ENCODE peak calls at places on chromosomes 11 and 22, in ten cellular contexts. G is RPMI8226; W is erythroblast; I is anterior cingulate cortex; O is AG09319; T is AG08395; E is posterior cingulate gyrus; C is stimulated activated naive CD8-positive, alpha-beta T cell treated with anti-CD3 and anti-CD28 coated beads, Interleukin-15, Interleukin-2, amounts not matched to agents 100 U/mL and 50 U/mL, for 24 hours; Y is iris pigment epithelial cell; F is DMS153. Z is an unnamed sample.
A peak's percentile ranks its signal among the peaks of the same experiment; 100 is the strongest.

GRCh38 chr22:24060375-24060788 is 49.3 kb downstream of the CABIN1 start:
- DNase-seq in T (peak; percentile 96), G (no peak), O (peak; percentile 86), E (no peak), F (peak; percentile 64), C (no peak), Y (peak; percentile 99), W (no peak), I (no peak), Z (peak; percentile 97)

GRCh38 chr11:102940714-102941588 is 14.6 kb downstream of the MMP13 start:
- DNase-seq in Y (peak; percentile 64), E (no peak), I (no peak), C (peak; percentile 25), F (peak; percentile 60), O (no peak), W (peak; percentile 55), G (peak; percentile 68), T (peak; percentile 78), Z (peak; percentile 82)

GRCh38 chr11:59659981-59660380 is 8.9 kb downstream of the PATL1 start:
- DNase-seq in F (no peak), T (no peak), G (no peak), E (no peak), O (no peak), C (no peak), I (no peak), W (no peak), Y (no peak), Z (no peak)

GRCh38 chr11:35165416-35166368 is 26.7 kb downstream of the CD44 start:
- DNase-seq in O (no peak), Y (peak; percentile 91), T (peak; percentile 78), I (no peak), C (peak; percentile 80), G (no peak), W (peak; percentile 83), E (no peak), F (no peak), Z (peak; percentile 88)

GRCh38 chr11:36116161-36116560 is 172.3 kb downstream of the LDLRAD3 start:
- DNase-seq in E (no peak), Y (no peak), F (no peak), C (no peak), G (no peak), W (no peak), O (no peak), T (no peak), I (no peak), Z (no peak)

GRCh38 chr11:127965947-127966668 is 621.2 kb downstream of the ETS1 start:
- DNase-seq in W (no peak), I (no peak), F (no peak), Y (peak; percentile 12), O (no peak), T (peak; percentile 6), C (no peak), E (no peak), G (no peak), Z (peak; percentile 55)

GRCh38 chr22:29477919-29478318 is 2.1 kb upstream of the NEFH start:
- DNase-seq in O (no peak), F (peak; percentile 36), C (no peak), E (no peak), G (no peak), I (no peak), Y (no peak), W (no peak), T (no peak), Z (no peak)

GRCh38 chr22:18093661-18094060 is 15.9 kb downstream of the PEX26 start:
- DNase-seq in T (no peak), W (no peak), C (no peak), F (no peak), I (no peak), G (no peak), O (no peak), E (no peak), Y (no peak), Z (no peak)

GRCh38 chr11:77656362-77656761 is 18.8 kb upstream of the CLNS1A start:
- DNase-seq in T (no peak), W (no peak), G (no peak), I (no peak), O (no peak), F (no peak), Y (no peak), E (no peak), C (no peak), Z (no peak)

GRCh38 chr22:25564979-25565677 is 653 bp downstream of the GRK3 start:
- DNase-seq in G (no peak), I (no peak), C (peak; percentile 52), T (no peak), W (no peak), Y (peak; percentile 12), O (no peak), E (peak; percentile 81), F (no peak), Z (peak; percentile 42)

GRCh38 chr22:39089928-39090327 is 7.1 kb upstream of the APOBEC3H start:
- DNase-seq in T (no peak), E (no peak), F (no peak), I (no peak), O (no peak), W (no peak), Y (no peak), C (no peak), G (no peak), Z (peak; percentile 32)

GRCh38 chr11:122556605-122557004 is 98.9 kb upstream of the UBASH3B start:
- DNase-seq in F (no peak), I (no peak), W (no peak), G (no peak), Y (no peak), O (no peak), E (no peak), C (peak; percentile 59), T (no peak), Z (peak; percentile 69)

GRCh38 chr11:62401781-62402180 is 17.1 kb upstream of the SCGB1A1 start:
- DNase-seq in T (no peak), W (no peak), O (no peak), F (no peak), E (peak; percentile 41), Y (no peak), C (peak; percentile 24), I (no peak), G (no peak), Z (peak; percentile 51)

GRCh38 chr11:44969853-44970252 is 19.2 kb upstream of the TP53I11 start:
- DNase-seq in G (no peak), E (peak; percentile 41), F (no peak), T (no peak), O (no peak), C (no peak), Y (no peak), I (no peak), W (no peak), Z (no peak)

GRCh38 chr22:16975155-16975885 is 32.7 kb downstream of the GAB4 start:
- DNase-seq in T (no peak), G (no peak), C (no peak), Y (no peak), I (no peak), F (no peak), O (no peak), W (no peak), E (no peak), Z (no peak)

GRCh38 chr11:64146036-64146943 is 19.6 kb downstream of the MACROD1 start:
- DNase-seq in E (no peak), C (peak; percentile 70), T (peak; percentile 59), Y (peak; percentile 31), F (peak; percentile 13), I (peak; percentile 23), G (peak; percentile 69), O (no peak), W (peak; percentile 71), Z (peak; percentile 59)

GRCh38 chr11:26599421-26599820 is 27.4 kb upstream of the MUC15 start:
- DNase-seq in Y (peak; percentile 90), G (no peak), F (no peak), T (peak; percentile 29), W (no peak), E (no peak), C (no peak), O (no peak), I (no peak), Z (peak; percentile 70)

GRCh38 chr11:68806931-68807844 is 34.5 kb downstream of the CPT1A start:
- DNase-seq in Y (peak; percentile 80), E (peak; percentile 30), O (peak; percentile 10), T (peak; percentile 69), W (no peak), G (no peak), C (no peak), I (no peak), F (no peak), Z (peak; percentile 78)

GRCh38 chr22:49954991-49955580 is 5.5 kb upstream of the PIM3 start:
- DNase-seq in C (no peak), T (no peak), Y (no peak), I (no peak), E (no peak), W (no peak), F (no peak), O (no peak), G (no peak), Z (no peak)

GRCh38 chr11:64268028-64268686 is 16.3 kb downstream of the BAD start:
- DNase-seq in C (no peak), T (no peak), F (no peak), O (no peak), G (no peak), I (no peak), E (no peak), W (peak; percentile 40), Y (no peak), Z (no peak)

GRCh38 chr11:29956076-29956556 is 60.7 kb downstream of the KCNA4 start:
- DNase-seq in W (no peak), G (no peak), E (no peak), F (no peak), I (no peak), T (no peak), Y (no peak), O (no peak), C (no peak), Z (no peak)

GRCh38 chr11:104784684-104785460 is 113.4 kb downstream of the CASP12 start:
- DNase-seq in E (no peak), O (no peak), T (no peak), F (no peak), C (no peak), G (no peak), W (no peak), Y (peak; percentile 54), I (no peak), Z (peak; percentile 1)

GRCh38 chr22:49186756-49187155 is 640.9 kb downstream of the BRD1 start:
- DNase-seq in C (no peak), E (peak; percentile 64), O (no peak), T (no peak), G (no peak), F (no peak), Y (no peak), I (no peak), W (no peak), Z (no peak)

GRCh38 chr22:29719894-29720645 is at the start of gene CABP7:
- DNase-seq in G (no peak), Y (no peak), I (no peak), W (no peak), O (no peak), E (no peak), T (no peak), F (no peak), C (no peak), Z (peak; percentile 33)

GRCh38 chr11:78795862-78796261 is 221.2 kb upstream of the NARS2 start:
- DNase-seq in C (no peak), G (peak; percentile 46), O (no peak), W (no peak), I (no peak), E (no peak), F (peak; percentile 15), Y (no peak), T (no peak), Z (no peak)

GRCh38 chr11:19326499-19326898 is 85.8 kb upstream of the E2F8 start:
- DNase-seq in G (no peak), E (no peak), O (no peak), T (peak; percentile 48), W (no peak), F (no peak), C (no peak), I (no peak), Y (peak; percentile 13), Z (peak; percentile 52)

GRCh38 chr22:17786435-17787158 is 12.3 kb upstream of the BID start:
- DNase-seq in C (no peak), Y (no peak), F (peak; percentile 60), W (peak; percentile 89), I (peak; percentile 44), T (no peak), O (no peak), E (peak; percentile 85), G (no peak), Z (peak; percentile 60)

GRCh38 chr11:2304156-2305139 is 2.6 kb downstream of the TSPAN32 start:
- DNase-seq in G (no peak), W (no peak), E (no peak), T (peak; percentile 54), O (no peak), C (no peak), F (no peak), Y (no peak), I (no peak), Z (no peak)